ENCODE peak calls at places on chromosome 5, in nine cellular contexts. R, H, L, I, N, X, K, V and S are unnamed samples.
A peak's percentile ranks its signal among the peaks of the same experiment; 100 is the strongest.

GRCh38 chr5:43616535-43616934 is 13.6 kb downstream of the NNT start:
- DNase-seq in R (no peak), H (no peak), L (no peak), I (no peak), N (peak; percentile 32), X (no peak), K (no peak), V (no peak), S (no peak)

GRCh38 chr5:39427225-39427624 is 2.4 kb upstream of the DAB2 start:
- DNase-seq in R (no peak), H (no peak), L (no peak), I (no peak), N (peak; percentile 72), X (no peak), K (no peak), V (no peak), S (no peak)

GRCh38 chr5:124315746-124316415 is 430.6 kb downstream of the ZNF608 start:
- DNase-seq in R (no peak), H (no peak), L (peak; percentile 65), I (peak; percentile 11), N (peak; percentile 6), X (no peak), K (no peak), V (no peak), S (no peak)

GRCh38 chr5:96509721-96510383 is 76.8 kb upstream of the PCSK1 start:
- DNase-seq in R (no peak), H (no peak), L (peak; percentile 86), I (peak; percentile 19), N (peak; percentile 94), X (no peak), K (no peak), V (no peak), S (no peak)

GRCh38 chr5:26894719-26895263 is 143.6 kb downstream of the CDH9 start:
- DNase-seq in R (no peak), H (no peak), L (peak; percentile 41), I (no peak), N (no peak), X (no peak), K (no peak), V (no peak), S (no peak)

GRCh38 chr5:176373100-176373818 is 8.0 kb downstream of the ARL10 start:
- DNase-seq in R (no peak), H (no peak), L (no peak), I (no peak), N (no peak), X (peak; percentile 51), K (no peak), V (no peak), S (no peak)

GRCh38 chr5:135494196-135494595 is 41.6 kb downstream of the NEUROG1 start:
- DNase-seq in R (no peak), H (no peak), L (no peak), I (no peak), N (no peak), X (no peak), K (no peak), V (no peak), S (no peak)

GRCh38 chr5:56382896-56383295 is 149.8 kb upstream of the ANKRD55 start:
- DNase-seq in R (no peak), H (no peak), L (no peak), I (no peak), N (no peak), X (no peak), K (no peak), V (no peak), S (no peak)

GRCh38 chr5:64497390-64497789 is 8.4 kb upstream of the RGS7BP start:
- DNase-seq in R (no peak), H (no peak), L (peak; percentile 62), I (no peak), N (peak; percentile 50), X (no peak), K (no peak), V (no peak), S (no peak)

GRCh38 chr5:82388186-82388585 is 110.0 kb upstream of the RPS23 start:
- DNase-seq in R (no peak), H (no peak), L (no peak), I (peak; percentile 60), N (peak; percentile 43), X (no peak), K (no peak), V (no peak), S (no peak)

GRCh38 chr5:107203231-107203630 is 467.5 kb downstream of the EFNA5 start:
- DNase-seq in R (no peak), H (no peak), L (no peak), I (no peak), N (no peak), X (no peak), K (no peak), V (no peak), S (no peak)